ENCODE peak calls at places on chromosomes 13 and 19, in six cellular contexts. A, P, U, D, H and Q are unnamed samples. For H3K4me1 and H3K27me3, the result is how much of the 10 kb centered on the place peaks cover.

GRCh38 chr19:14363203-14364097 is 17.8 kb upstream of the ADGRE5 start:
- DNase-seq in A (peak), P (peak), U (peak), D (peak), H (no peak), Q (peak)

GRCh38 chr19:47240996-47241918 is 10.3 kb upstream of the BBC3 start:
- DNase-seq in A (peak), P (peak), U (peak), D (peak), H (no peak), Q (peak)

GRCh38 chr13:44686478-44687071 is 110.4 kb upstream of the TSC22D1 start:
- DNase-seq in A (no peak), P (no peak), U (no peak), D (no peak), H (no peak), Q (no peak)

GRCh38 chr19:56317749-56318148 is 3.1 kb upstream of the ZSCAN5A start:
- DNase-seq in A (no peak), P (no peak), U (no peak), D (no peak), H (no peak), Q (no peak)

GRCh38 chr13:72952529-72953141 is 106.2 kb upstream of the KLF5 start:
- DNase-seq in A (no peak), P (peak), U (no peak), D (no peak), H (no peak), Q (no peak)

GRCh38 chr13:97221989-97222700 is at the start of gene MBNL2:
- DNase-seq in A (peak), P (peak), U (peak), D (peak), H (peak), Q (peak)

GRCh38 chr13:105139380-105140285 is 1395.8 kb downstream of the EFNB2 start:
- DNase-seq in A (no peak), P (no peak), U (peak), D (peak), H (no peak), Q (peak)

GRCh38 chr19:39870171-39870971 is 24.2 kb upstream of the FBL start:
- DNase-seq in A (peak), P (no peak), U (no peak), D (no peak), H (no peak), Q (no peak)

GRCh38 chr19:31511098-31511497 is 161.9 kb upstream of the TSHZ3 start:
- DNase-seq in A (no peak), P (no peak), U (no peak), D (no peak), H (no peak), Q (no peak)

GRCh38 chr19:28456264-28456663 is 756.7 kb downstream of the UQCRFS1 start:
- DNase-seq in A (peak), P (no peak), U (no peak), D (no peak), H (no peak), Q (no peak)

GRCh38 chr13:109547942-109548860 is 238.2 kb downstream of the IRS2 start:
- DNase-seq in A (no peak), P (no peak), U (no peak), D (no peak), H (no peak), Q (no peak)

GRCh38 chr13:51902776-51903175 is 41.0 kb downstream of the CCDC70 start:
- DNase-seq in A (no peak), P (no peak), U (no peak), D (no peak), H (no peak), Q (no peak)

GRCh38 chr19:3369337-3370213 is 3.2 kb downstream of the NFIC start:
- DNase-seq in A (peak), P (peak), U (peak), D (peak), H (no peak), Q (no peak)

GRCh38 chr13:71378992-71379905 is 487.8 kb downstream of the DACH1 start:
- DNase-seq in A (no peak), P (peak), U (no peak), D (no peak), H (no peak), Q (no peak)

GRCh38 chr13:68748038-68748437 is 1359.6 kb upstream of the ATXN8OS start:
- DNase-seq in A (no peak), P (peak), U (no peak), D (no peak), H (no peak), Q (no peak)

GRCh38 chr19:53808710-53809125 is 15.4 kb downstream of the NLRP12 start:
- DNase-seq in A (peak), P (peak), U (no peak), D (peak), H (no peak), Q (no peak)

GRCh38 chr19:43675269-43675879 is 5.4 kb upstream of the PLAUR start:
- DNase-seq in A (no peak), P (peak), U (peak), D (peak), H (no peak), Q (no peak)

GRCh38 chr13:113162783-113163685 is 4.6 kb downstream of the PROZ start:
- DNase-seq in A (no peak), P (no peak), U (no peak), D (no peak), H (no peak), Q (no peak)

GRCh38 chr19:8585894-8586750 is 8.9 kb upstream of the MYO1F start:
- DNase-seq in A (peak), P (peak), U (peak), D (peak), H (no peak), Q (peak)

GRCh38 chr13:51519839-51520238 is 64.4 kb upstream of the WDFY2 start:
- DNase-seq in A (no peak), P (peak), U (no peak), D (peak), H (no peak), Q (no peak)

GRCh38 chr19:2451741-2452140 is 5.0 kb downstream of the LMNB2 start:
- DNase-seq in A (no peak), P (no peak), U (no peak), D (no peak), H (no peak), Q (no peak)

GRCh38 chr13:102401305-102401704 is 543 bp downstream of the FGF14 start:
- DNase-seq in A (no peak), P (no peak), U (no peak), D (no peak), H (no peak), Q (no peak)

GRCh38 chr19:40771101-40771539 is 4.2 kb upstream of the MIA start:
- DNase-seq in A (no peak), P (peak), U (no peak), D (no peak), H (no peak), Q (peak)

GRCh38 chr13:24692541-24692940 is 12.3 kb downstream of the ATP12A start:
- DNase-seq in A (no peak), P (no peak), U (no peak), D (peak), H (no peak), Q (peak)

GRCh38 chr13:24694907-24695306 is 14.7 kb downstream of the ATP12A start:
- DNase-seq in A (no peak), P (peak), U (no peak), D (no peak), H (no peak), Q (no peak)

GRCh38 chr13:24691381-24691780 is 11.2 kb downstream of the ATP12A start:
- DNase-seq in A (no peak), P (no peak), U (no peak), D (no peak), H (no peak), Q (no peak)

GRCh38 chr13:24698686-24699085 is 18.5 kb downstream of the ATP12A start:
- DNase-seq in A (no peak), P (no peak), U (no peak), D (no peak), H (no peak), Q (no peak)

GRCh38 chr13:24693862-24694471 is 13.8 kb downstream of the ATP12A start:
- DNase-seq in A (peak), P (peak), U (peak), D (peak), H (no peak), Q (peak)
- TF ChIP-seq CTCF in A (peak), P (peak), U (peak), D (peak), H (peak), Q (peak)

DNA sequence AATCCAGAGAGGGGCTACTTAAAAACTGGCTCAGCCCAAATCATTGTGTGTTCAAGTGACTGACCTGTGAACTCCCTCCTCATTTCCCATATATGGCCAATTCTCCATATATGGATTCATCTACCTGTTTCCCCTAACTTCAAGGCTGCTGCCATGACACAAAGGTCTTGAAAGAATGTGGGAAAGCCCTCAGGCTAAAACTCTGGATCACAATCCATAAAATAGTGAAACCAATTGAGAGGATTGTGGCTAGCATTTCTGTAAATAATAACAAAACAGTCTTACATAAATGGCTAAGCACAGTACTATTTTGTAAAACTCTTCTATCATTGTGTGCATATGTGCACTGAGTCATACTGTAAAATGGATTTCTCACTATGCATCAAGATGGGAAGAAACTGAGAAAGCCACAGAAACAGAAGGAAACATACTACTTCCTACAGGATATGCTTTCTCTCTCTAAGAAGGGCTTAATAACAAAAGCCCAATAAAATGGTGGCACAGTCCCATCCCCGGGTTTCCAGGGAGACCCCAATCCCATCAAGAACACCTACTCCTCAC is 80.5 kb downstream of the FOXO1 start:
- DNase-seq in A (no peak), P (peak), U (no peak), D (peak), H (no peak), Q (peak)
- H3K4me1 ChIP-seq in A (under half), P (under half), U (under half), D (under half), H (half or more), Q (under half)

GRCh38 chr13:20159646-20160345 is 1.1 kb downstream of the GJA3 start:
- DNase-seq in A (peak), P (peak), U (no peak), D (peak), H (no peak), Q (no peak)

GRCh38 chr13:20156711-20157110 is 4.1 kb downstream of the GJA3 start:
- DNase-seq in A (peak), P (no peak), U (no peak), D (no peak), H (no peak), Q (no peak)

GRCh38 chr13:20161275-20161950 is 561 bp upstream of the GJA3 start:
- DNase-seq in A (peak), P (no peak), U (no peak), D (peak), H (no peak), Q (no peak)

GRCh38 chr13:20160346-20161274 is at the start of gene GJA3:
- DNase-seq in A (peak), P (peak), U (no peak), D (peak), H (no peak), Q (peak)

GRCh38 chr13:20157387-20157786 is 3.5 kb downstream of the GJA3 start:
- DNase-seq in A (no peak), P (no peak), U (no peak), D (no peak), H (no peak), Q (no peak)
- H3K27me3 ChIP-seq in A (half or more), P (under half), U (half or more), D (under half), H (half or more), Q (under half)

DNA sequence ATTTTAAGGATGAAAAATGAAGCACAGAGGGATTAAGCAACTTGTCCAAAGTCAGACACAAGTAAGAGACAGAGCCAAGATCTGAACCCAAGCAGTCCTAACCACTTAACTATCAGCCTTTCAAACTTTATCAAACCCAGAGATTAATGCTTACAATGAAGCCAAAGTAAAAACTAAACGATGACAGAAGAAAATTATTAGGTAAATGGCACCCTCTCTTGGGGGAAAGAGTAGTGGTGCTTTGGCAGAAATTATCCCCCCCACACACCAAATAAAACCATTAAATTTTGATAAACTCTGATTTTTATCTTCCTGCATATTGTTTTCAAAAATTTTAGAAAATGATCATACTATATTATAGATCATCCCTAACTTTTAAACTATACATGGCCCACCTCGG is 329.2 kb downstream of the SLC7A1 start:
- DNase-seq in A (no peak), P (no peak), U (no peak), D (no peak), H (no peak), Q (no peak)
- TF ChIP-seq CTCF in A (peak), P (no peak), U (no peak), D (no peak), H (no peak), Q (no peak)

GRCh38 chr19:18506545-18506944 is 15.3 kb downstream of the ELL start:
- DNase-seq in A (no peak), P (no peak), U (no peak), D (no peak), H (no peak), Q (no peak)

GRCh38 chr19:18507021-18507726 is 14.7 kb downstream of the ELL start:
- DNase-seq in A (no peak), P (no peak), U (peak), D (no peak), H (no peak), Q (no peak)

GRCh38 chr19:18508585-18508984 is 13.3 kb downstream of the ELL start:
- DNase-seq in A (no peak), P (no peak), U (no peak), D (no peak), H (no peak), Q (no peak)

GRCh38 chr19:18506101-18506534 is 15.8 kb downstream of the ELL start:
- DNase-seq in A (no peak), P (no peak), U (no peak), D (no peak), H (no peak), Q (no peak)

DNA sequence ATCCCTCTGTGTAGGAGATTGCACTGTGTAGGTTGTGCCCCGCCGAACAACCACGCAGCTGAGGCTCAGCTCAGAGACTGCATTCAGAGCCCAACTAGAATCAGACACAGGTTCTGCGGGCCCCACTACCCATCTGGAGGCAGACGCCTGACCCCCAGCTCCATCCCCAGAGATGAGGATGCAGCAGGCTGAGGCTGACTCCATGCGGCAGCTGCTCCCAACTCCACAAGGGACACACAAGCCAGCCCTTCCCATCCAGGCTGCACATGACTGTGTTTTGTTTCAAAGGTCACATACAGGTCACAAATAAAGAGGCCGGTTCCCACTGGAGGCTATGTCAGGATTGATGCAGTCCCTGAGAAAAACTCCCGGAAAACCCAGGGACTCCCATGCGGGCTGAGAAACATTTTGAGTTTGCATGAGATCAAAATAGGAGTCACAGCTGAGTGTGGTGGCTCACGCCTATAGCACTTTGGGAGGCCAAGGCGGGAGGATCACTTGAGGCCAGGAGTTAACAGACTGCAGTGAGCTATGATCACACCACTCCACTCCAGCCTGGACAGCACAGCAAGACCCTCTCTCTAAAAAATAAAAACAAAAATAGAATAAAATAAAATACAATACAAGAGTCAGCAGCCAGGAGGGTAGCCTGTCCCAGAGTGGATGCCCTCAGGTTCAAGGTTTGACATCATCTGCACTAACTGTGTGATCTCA is 14.0 kb downstream of the ELL start:
- DNase-seq in A (no peak), P (no peak), U (peak), D (no peak), H (no peak), Q (no peak)
- H3K4me1 ChIP-seq in A (under half), P (under half), U (half or more), D (half or more), H (half or more), Q (under half)